ENCODE peak calls at places on chromosomes 4 and X, in nine cellular contexts. K, P, S, H, N, Y, A, T and C are unnamed samples.
A peak's percentile ranks its signal among the peaks of the same experiment; 100 is the strongest.

GRCh38 chrX:154734101-154734781 is 16.6 kb downstream of the GAB3 start:
- DNase-seq in A (no peak), N (no peak), H (no peak), K (no peak), S (peak; percentile 49), Y (no peak), T (no peak), P (peak; percentile 84), C (no peak)

GRCh38 chrX:23773601-23774175 is 9.3 kb upstream of the SAT1 start:
- DNase-seq in N (no peak), K (no peak), P (no peak), T (peak; percentile 10), S (peak; percentile 69), A (peak; percentile 69), Y (no peak), H (no peak), C (no peak)

GRCh38 chr4:24287096-24287495 is 297.3 kb downstream of the DHX15 start:
- DNase-seq in Y (no peak), A (no peak), P (no peak), N (no peak), H (no peak), T (no peak), S (no peak), K (no peak), C (no peak)

GRCh38 chr4:185244763-185245162 is 35.4 kb downstream of the SNX25 start:
- DNase-seq in K (no peak), N (no peak), A (no peak), H (no peak), T (no peak), S (no peak), P (no peak), Y (no peak), C (no peak)

GRCh38 chr4:151418385-151418784 is 9.4 kb downstream of the FHIP1A start:
- DNase-seq in K (no peak), A (no peak), S (no peak), Y (no peak), N (no peak), P (peak; percentile 56), H (no peak), T (no peak), C (no peak)

GRCh38 chr4:56405016-56405415 is 17.7 kb upstream of the AASDH start:
- DNase-seq in Y (no peak), K (no peak), H (no peak), S (no peak), N (no peak), A (no peak), P (no peak), T (no peak), C (no peak)

GRCh38 chrX:74545880-74546279 is 68.5 kb downstream of the RLIM start:
- DNase-seq in H (no peak), S (no peak), T (no peak), P (no peak), N (no peak), A (no peak), Y (no peak), K (no peak), C (no peak)

GRCh38 chr4:41102360-41103092 is 111.8 kb downstream of the APBB2 start:
- DNase-seq in N (no peak), Y (no peak), K (no peak), H (no peak), T (no peak), A (no peak), P (no peak), S (no peak), C (no peak)

GRCh38 chrX:47420264-47420663 is 49.9 kb downstream of the ZNF157 start:
- DNase-seq in T (no peak), N (no peak), Y (no peak), P (no peak), K (no peak), H (no peak), A (no peak), S (no peak), C (no peak)

GRCh38 chr4:10690185-10690907 is 5.8 kb upstream of the CLNK start:
- DNase-seq in P (no peak), Y (no peak), H (no peak), N (no peak), A (peak; percentile 50), S (no peak), T (no peak), K (no peak), C (peak; percentile 84)

GRCh38 chrX:133859860-133860259 is 125.5 kb downstream of the GPC3 start:
- DNase-seq in A (no peak), K (no peak), N (no peak), T (no peak), H (no peak), S (no peak), Y (no peak), P (peak; percentile 85), C (no peak)

GRCh38 chr4:121957266-121957665 is 5.4 kb upstream of the TRPC3 start:
- DNase-seq in A (no peak), N (no peak), Y (no peak), P (no peak), H (no peak), T (no peak), K (no peak), S (no peak), C (no peak)

GRCh38 chrX:120749141-120749846 is 119.4 kb upstream of the C1GALT1C1 start:
- DNase-seq in T (no peak), H (no peak), K (no peak), Y (no peak), N (no peak), A (peak; percentile 59), S (no peak), P (no peak), C (no peak)

GRCh38 chr4:90970021-90970420 is 842.8 kb downstream of the CCSER1 start:
- DNase-seq in A (no peak), S (no peak), N (no peak), P (no peak), K (no peak), T (no peak), H (no peak), Y (no peak), C (no peak)

GRCh38 chr4:5165419-5166369 is 114.4 kb downstream of the STK32B start:
- DNase-seq in S (no peak), N (no peak), K (peak; percentile 48), T (no peak), Y (no peak), P (peak; percentile 74), A (no peak), H (no peak), C (peak; percentile 83)

GRCh38 chr4:18859468-18859867 is 837.9 kb upstream of the LCORL start:
- DNase-seq in A (no peak), N (no peak), H (no peak), Y (no peak), S (no peak), T (no peak), P (no peak), K (no peak), C (no peak)

GRCh38 chrX:136768469-136769084 is 12.2 kb downstream of the ARHGEF6 start:
- DNase-seq in T (no peak), N (no peak), P (peak; percentile 83), S (peak; percentile 75), K (no peak), Y (no peak), A (peak; percentile 63), H (no peak), C (no peak)

GRCh38 chr4:151455212-151455611 is 46.2 kb downstream of the FHIP1A start:
- DNase-seq in N (no peak), K (no peak), A (no peak), S (no peak), T (no peak), H (no peak), Y (no peak), P (no peak), C (no peak)

GRCh38 chr4:15893967-15894366 is 44.6 kb downstream of the FGFBP1 start:
- DNase-seq in Y (no peak), A (no peak), N (no peak), K (no peak), H (no peak), P (peak; percentile 95), T (no peak), S (no peak), C (no peak)

GRCh38 chrX:116318672-116319071 is 117.7 kb upstream of the SLC6A14 start:
- DNase-seq in K (no peak), Y (no peak), A (no peak), N (no peak), H (no peak), T (no peak), P (no peak), S (no peak), C (no peak)

GRCh38 chrX:30141966-30142365 is 73.4 kb upstream of the MAGEB2 start:
- DNase-seq in S (no peak), K (no peak), N (no peak), A (peak; percentile 63), P (peak; percentile 65), H (no peak), T (no peak), Y (no peak), C (no peak)

GRCh38 chrX:22395372-22395771 is 122.7 kb downstream of the CBLL2 start:
- DNase-seq in S (no peak), Y (no peak), T (no peak), K (no peak), A (no peak), N (no peak), H (no peak), P (peak; percentile 22), C (no peak)

GRCh38 chr4:101556845-101557244 is 209.5 kb upstream of the PPP3CA start:
- DNase-seq in P (no peak), K (no peak), A (peak; percentile 3), Y (no peak), T (peak; percentile 1), N (no peak), S (no peak), H (no peak), C (no peak)

GRCh38 chr4:119300388-119301131 is 21.4 kb downstream of the FABP2 start:
- DNase-seq in N (peak; percentile 92), K (peak; percentile 94), A (peak; percentile 96), S (peak; percentile 90), H (peak; percentile 81), Y (peak; percentile 90), T (peak; percentile 87), P (peak; percentile 96), C (peak; percentile 97)

GRCh38 chrX:151517421-151517820 is 46.1 kb upstream of the PASD1 start:
- DNase-seq in P (no peak), K (no peak), Y (no peak), S (no peak), H (no peak), T (no peak), N (no peak), A (no peak), C (no peak)

GRCh38 chr4:117740736-117741135 is 293.6 kb upstream of the NDST3 start:
- DNase-seq in Y (no peak), T (no peak), S (no peak), H (no peak), K (no peak), N (no peak), P (no peak), A (no peak), C (no peak)

GRCh38 chr4:88527787-88528186 is 4.2 kb upstream of the PYURF start:
- DNase-seq in H (no peak), Y (no peak), P (no peak), T (no peak), K (no peak), A (peak; percentile 93), S (no peak), N (no peak), C (no peak)

GRCh38 chr4:184826315-184827266 is 823 bp upstream of the ACSL1 start:
- DNase-seq in A (peak; percentile 71), N (peak; percentile 53), T (peak; percentile 17), Y (peak; percentile 31), H (peak; percentile 46), K (no peak), P (peak; percentile 49), S (peak; percentile 67), C (no peak)

GRCh38 chrX:3159995-3160715 is 118.9 kb downstream of the ARSF start:
- DNase-seq in P (no peak), K (no peak), S (no peak), T (no peak), N (no peak), Y (no peak), H (no peak), A (no peak), C (no peak)

GRCh38 chr4:19010766-19011165 is 989.2 kb upstream of the LCORL start:
- DNase-seq in K (no peak), N (no peak), S (no peak), T (no peak), P (no peak), Y (no peak), A (no peak), H (no peak), C (no peak)

GRCh38 chr4:73600917-73601316 is 19.3 kb downstream of the RASSF6 start:
- DNase-seq in H (no peak), K (no peak), P (peak; percentile 23), A (no peak), Y (no peak), N (no peak), S (no peak), T (no peak), C (no peak)